ENCODE peak calls at places on chromosomes 1 and 21, in six cellular contexts. Q is IMR-90, F is A549, V is GM12878, T is K562, O is HepG2. M is an unnamed sample.

GRCh38 chr1:226021406-226022200 is 22.5 kb upstream of the SDE2 start:
- DNase-seq in T (no peak), V (no peak), Q (no peak), F (no peak), O (no peak), M (no peak)

GRCh38 chr1:229253170-229253974 is 17.5 kb upstream of the RAB4A start:
- DNase-seq in Q (peak), O (peak), V (no peak), F (peak), T (no peak), M (no peak)

GRCh38 chr1:38489844-38490270 is 369.7 kb downstream of the RRAGC start:
- DNase-seq in V (no peak), Q (peak), O (peak), F (peak), T (peak), M (peak)

GRCh38 chr1:100342391-100342790 is 9.9 kb upstream of the CDC14A start:
- DNase-seq in V (no peak), T (peak), Q (no peak), O (no peak), F (no peak), M (no peak)

GRCh38 chr1:243397613-243398321 is 141.9 kb downstream of the SDCCAG8 start:
- DNase-seq in Q (no peak), O (peak), T (no peak), F (no peak), V (no peak), M (no peak)

GRCh38 chr21:42002421-42002958 is 7.7 kb downstream of the ZBTB21 start:
- DNase-seq in O (no peak), Q (peak), F (peak), T (no peak), V (peak), M (no peak)

GRCh38 chr1:119711804-119712341 is at the start of gene PHGDH:
- DNase-seq in T (peak), O (peak), V (peak), Q (peak), F (peak), M (peak)

GRCh38 chr21:18041012-18041411 is 203.6 kb upstream of the CHODL start:
- DNase-seq in T (no peak), V (no peak), O (peak), F (peak), Q (no peak), M (peak)

GRCh38 chr21:41840880-41841279 is 38.3 kb downstream of the PRDM15 start:
- DNase-seq in V (no peak), Q (no peak), O (no peak), F (no peak), T (no peak), M (no peak)

GRCh38 chr1:66426231-66426853 is 107.6 kb upstream of the SGIP1 start:
- DNase-seq in T (no peak), Q (no peak), F (no peak), O (no peak), V (no peak), M (no peak)

GRCh38 chr1:150596095-150596892 is 16.9 kb upstream of the MCL1 start:
- DNase-seq in Q (peak), F (no peak), T (no peak), V (no peak), O (no peak), M (no peak)

GRCh38 chr1:50701706-50702317 is 258.3 kb downstream of the FAF1 start:
- DNase-seq in Q (no peak), F (no peak), O (no peak), T (no peak), V (no peak), M (no peak)

GRCh38 chr21:25717491-25718139 is 17.1 kb downstream of the ATP5PF start:
- DNase-seq in T (peak), O (no peak), V (no peak), Q (peak), F (peak), M (no peak)

GRCh38 chr1:171107257-171107940 is 16.7 kb downstream of the FMO3 start:
- DNase-seq in V (no peak), F (no peak), Q (peak), O (no peak), T (no peak), M (no peak)

GRCh38 chr1:183019126-183019740 is 4.0 kb upstream of the LAMC1 start:
- DNase-seq in T (no peak), Q (no peak), V (no peak), O (peak), F (no peak), M (no peak)

GRCh38 chr1:198660341-198661056 is 21.7 kb downstream of the PTPRC start:
- DNase-seq in O (no peak), Q (no peak), T (no peak), F (no peak), V (no peak), M (no peak)

GRCh38 chr1:187689137-187689536 is 860.4 kb downstream of the PLA2G4A start:
- DNase-seq in F (no peak), Q (peak), O (no peak), T (no peak), V (no peak), M (no peak)

GRCh38 chr1:41657679-41658078 is 173.2 kb upstream of the EDN2 start:
- DNase-seq in O (no peak), F (no peak), T (no peak), V (no peak), Q (no peak), M (no peak)

GRCh38 chr1:59076612-59077011 is 220.3 kb upstream of the FGGY start:
- DNase-seq in O (no peak), V (no peak), Q (peak), T (peak), F (peak), M (no peak)

GRCh38 chr1:99767996-99768524 is 1.6 kb upstream of the FRRS1 start:
- DNase-seq in Q (no peak), O (no peak), T (no peak), V (no peak), F (no peak), M (no peak)

GRCh38 chr1:167695150-167695549 is 26.6 kb upstream of the MPZL1 start:
- DNase-seq in O (no peak), T (no peak), F (no peak), Q (no peak), V (no peak), M (no peak)

DNA sequence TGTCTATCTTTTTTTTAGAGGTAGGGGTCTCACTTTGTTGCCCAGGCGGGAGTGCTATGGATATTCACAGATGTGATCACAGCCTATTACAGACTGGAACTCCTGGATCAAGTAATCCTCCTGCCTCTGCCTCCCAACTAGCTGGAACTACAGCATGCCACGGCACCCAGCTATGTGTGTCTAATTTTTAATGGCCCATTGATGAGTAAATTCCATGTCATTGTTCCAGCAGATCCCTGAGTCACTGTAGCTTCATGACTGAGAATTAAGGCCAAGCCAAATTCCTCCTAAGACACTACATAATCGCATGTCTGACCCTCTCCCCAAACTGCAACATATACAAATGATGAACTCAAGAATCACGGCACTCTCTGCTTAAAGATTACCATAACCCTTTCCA is 84.2 kb upstream of the RGS2 start:
- DNase-seq in Q (peak), F (no peak), V (no peak), O (no peak), T (no peak), M (no peak)
- TF ChIP-seq BHLHE40 in Q (no peak), F (no peak), V (no peak), O (no peak), T (no peak), M (no peak)

GRCh38 chr1:208066583-208066982 is 155.7 kb upstream of the CD34 start:
- DNase-seq in F (no peak), O (no peak), V (no peak), Q (no peak), T (no peak), M (no peak)

GRCh38 chr1:208068441-208068840 is 157.5 kb upstream of the CD34 start:
- DNase-seq in O (no peak), F (no peak), Q (no peak), T (no peak), V (no peak), M (no peak)

GRCh38 chr1:208068908-208069307 is 158.0 kb upstream of the CD34 start:
- DNase-seq in F (no peak), O (no peak), Q (no peak), V (no peak), T (no peak), M (no peak)

GRCh38 chr1:208069317-208069716 is 158.4 kb upstream of the CD34 start:
- DNase-seq in F (no peak), V (no peak), Q (no peak), T (no peak), O (no peak), M (no peak)

GRCh38 chr1:208065862-208066261 is 154.9 kb upstream of the CD34 start:
- DNase-seq in Q (peak), V (peak), T (no peak), F (no peak), O (no peak), M (no peak)
- TF ChIP-seq BHLHE40 in Q (no peak), V (no peak), T (no peak), F (no peak), O (no peak), M (no peak)

GRCh38 chr21:43753439-43753799 is 22.7 kb downstream of the CSTB start:
- DNase-seq in V (no peak), O (no peak), T (no peak), Q (no peak), F (no peak), M (no peak)
- TF ChIP-seq BHLHE40 in V (no peak), O (no peak), T (no peak), Q (no peak), F (no peak), M (no peak)

DNA sequence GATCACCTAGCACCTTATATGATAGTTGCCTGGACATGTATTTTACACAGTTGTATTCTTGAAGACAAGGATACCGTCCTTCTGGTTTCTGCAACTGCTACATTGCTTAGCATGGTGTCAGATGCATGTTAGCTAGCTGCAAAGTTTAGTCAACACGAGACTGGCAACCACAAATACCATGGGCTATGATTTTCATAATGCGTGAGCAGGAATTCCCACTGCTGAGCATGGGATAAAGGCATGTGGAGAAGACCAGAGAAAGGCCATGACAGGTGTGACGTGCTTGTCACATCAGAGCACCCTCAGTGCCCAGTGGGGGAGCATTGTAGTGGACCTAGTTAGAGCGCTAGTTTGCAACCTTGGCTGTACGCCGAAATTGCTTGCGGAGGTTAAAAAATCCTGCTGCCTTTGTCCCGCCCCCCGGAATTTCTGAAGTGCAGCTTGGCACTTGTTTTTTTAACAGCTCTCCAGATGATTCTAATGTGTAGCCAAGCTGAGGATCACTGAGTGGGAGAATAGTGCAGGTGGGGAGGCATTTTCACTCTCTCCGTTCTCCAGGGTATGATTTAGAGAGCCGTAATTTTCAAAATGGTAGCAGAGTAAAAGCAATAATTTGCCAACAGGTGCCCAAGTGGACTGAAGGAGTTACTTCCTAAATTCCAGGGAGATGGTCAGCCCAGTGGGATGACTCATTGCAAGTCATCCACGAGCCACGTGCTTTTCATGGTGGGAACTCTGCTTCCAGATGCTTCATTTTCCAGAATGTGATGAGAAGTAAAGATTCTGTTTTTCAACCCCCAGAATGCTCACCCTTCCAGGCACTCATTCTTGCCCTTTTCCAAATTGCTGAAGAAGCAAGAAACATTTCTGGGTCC is 81.0 kb downstream of the CNIH3 start:
- DNase-seq in Q (peak), T (no peak), F (no peak), V (no peak), O (no peak), M (no peak)
- TF ChIP-seq BHLHE40 in Q (peak), T (peak), F (no peak), V (no peak), O (no peak), M (no peak)

GRCh38 chr21:44942566-44942965 is 2.7 kb downstream of the SLX9 start:
- DNase-seq in O (no peak), T (no peak), V (no peak), Q (no peak), F (no peak), M (no peak)
- TF ChIP-seq BHLHE40 in O (no peak), T (no peak), V (no peak), Q (no peak), F (no peak), M (no peak)

GRCh38 chr1:212609701-212610574 is 1.4 kb downstream of the ATF3 start:
- DNase-seq in F (no peak), T (no peak), Q (no peak), V (no peak), O (no peak), M (no peak)
- TF ChIP-seq BHLHE40 in F (no peak), T (no peak), Q (no peak), V (no peak), O (no peak), M (no peak)

GRCh38 chr1:27377760-27378495 is 3.3 kb upstream of the FCN3 start:
- DNase-seq in V (no peak), Q (no peak), T (peak), O (no peak), F (no peak), M (no peak)

GRCh38 chr1:27374687-27375086 is at the start of gene FCN3:
- DNase-seq in F (no peak), Q (no peak), V (no peak), T (no peak), O (no peak), M (no peak)

GRCh38 chr1:27372022-27372807 is 2.4 kb downstream of the FCN3 start:
- DNase-seq in Q (no peak), V (no peak), F (no peak), O (no peak), T (peak), M (no peak)

GRCh38 chr1:27368872-27369703 is 2.3 kb upstream of the MAP3K6 start:
- DNase-seq in F (peak), T (no peak), V (no peak), Q (peak), O (no peak), M (no peak)

DNA sequence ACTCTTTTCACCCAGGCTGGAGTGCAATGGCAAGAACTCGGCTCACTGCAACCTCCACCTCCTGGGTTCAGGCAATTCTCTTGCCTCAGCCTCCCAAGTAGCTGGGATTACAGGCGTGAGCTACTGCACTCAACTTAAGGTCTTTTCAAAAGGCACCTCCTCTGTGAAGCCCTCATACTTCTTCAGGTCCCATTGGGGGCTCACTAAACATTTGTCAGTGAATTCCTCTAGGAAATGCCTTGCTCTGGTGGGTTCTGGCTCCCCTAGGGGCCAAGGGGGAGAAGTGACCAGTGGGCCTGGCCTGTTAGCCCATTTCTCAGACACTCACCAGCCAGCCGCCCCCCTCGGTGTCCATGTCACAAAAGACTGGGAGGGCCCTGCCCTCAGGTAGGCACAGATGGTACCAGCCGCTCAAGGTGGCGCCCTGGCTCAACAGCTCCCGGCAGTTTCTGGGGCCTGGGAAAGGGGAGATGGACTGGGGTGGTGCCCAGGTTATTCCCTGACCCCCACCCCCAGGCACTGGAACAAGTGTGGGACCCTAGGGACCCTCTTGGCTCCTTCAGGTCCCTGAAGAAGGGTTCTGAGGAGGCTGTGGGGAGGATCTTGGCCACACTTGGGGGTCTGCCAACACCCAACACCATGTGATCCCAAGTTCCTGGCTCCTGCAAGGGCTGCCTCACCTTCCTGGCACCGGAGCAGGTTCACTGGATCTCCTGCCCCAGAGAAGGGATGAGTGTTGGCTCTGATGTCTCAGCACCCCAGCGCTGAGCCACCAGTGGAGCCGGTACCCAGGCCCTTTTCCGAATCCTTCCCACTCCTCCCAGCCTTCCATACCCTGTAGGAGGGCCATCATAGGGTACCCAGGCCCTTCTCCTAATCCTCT is 1.6 kb downstream of the FCN3 start:
- DNase-seq in V (no peak), O (no peak), F (no peak), T (peak), Q (no peak), M (peak)
- TF ChIP-seq BHLHE40 in V (no peak), O (no peak), F (no peak), T (no peak), Q (no peak), M (no peak)

M was measured in HEK293T.